ENCODE peak calls at places on chromosomes 11 and 22, in nine cellular contexts. T is heart right ventricle, Z is progenitor cell of endocrine pancreas, W is sigmoid colon, D is nephron progenitor cell, C is AG04450, F is endothelial cell, B is endodermal cell, H is body of pancreas. J is an unnamed sample.

GRCh38 chr22:42399315-42400271 is 32.6 kb downstream of the NFAM1 start:
- DNase-seq in T (peak), Z (no peak), W (no peak), D (peak), C (no peak), F (no peak), B (peak), H (peak), J (no peak)

GRCh38 chr22:38872172-38872830 is at the start of gene CBX6:
- DNase-seq in T (peak), Z (peak), W (peak), D (peak), C (peak), F (peak), B (peak), H (peak), J (peak)

GRCh38 chr11:62402226-62402625 is 16.6 kb upstream of the SCGB1A1 start:
- DNase-seq in T (peak), Z (no peak), W (peak), D (no peak), C (no peak), F (no peak), B (no peak), H (no peak), J (no peak)

GRCh38 chr11:18229501-18229900 is 7.1 kb downstream of the SAA4 start:
- DNase-seq in T (no peak), Z (no peak), W (no peak), D (no peak), C (no peak), F (no peak), B (no peak), H (no peak), J (no peak)

GRCh38 chr11:110317516-110317932 is 21.1 kb upstream of the RDX start:
- DNase-seq in T (no peak), Z (no peak), W (no peak), D (no peak), C (no peak), F (no peak), B (no peak), H (no peak), J (no peak)

GRCh38 chr11:120339394-120339890 is 3.2 kb downstream of the ARHGEF12 start:
- DNase-seq in T (peak), Z (no peak), W (no peak), D (no peak), C (no peak), F (peak), B (no peak), H (no peak), J (no peak)

GRCh38 chr22:35971418-35972119 is 57.1 kb downstream of the RBFOX2 start:
- DNase-seq in T (no peak), Z (no peak), W (no peak), D (peak), C (peak), F (no peak), B (no peak), H (no peak), J (no peak)

GRCh38 chr22:24583221-24583971 is 9.5 kb downstream of the LRRC75B start:
- DNase-seq in T (peak), Z (no peak), W (no peak), D (no peak), C (no peak), F (no peak), B (peak), H (peak), J (no peak)

GRCh38 chr22:45455212-45455611 is 41.7 kb downstream of the RIBC2 start:
- DNase-seq in T (no peak), Z (no peak), W (no peak), D (no peak), C (no peak), F (no peak), B (no peak), H (no peak), J (no peak)

GRCh38 chr11:67261635-67261941 is 4.7 kb upstream of the GRK2 start:
- DNase-seq in T (no peak), Z (no peak), W (peak), D (no peak), C (no peak), F (no peak), B (no peak), H (no peak), J (no peak)
- TF ChIP-seq CTCF in T (no peak), Z (peak), W (no peak), D (no peak), C (peak), F (no peak), B (peak), H (no peak), J (peak)

DNA sequence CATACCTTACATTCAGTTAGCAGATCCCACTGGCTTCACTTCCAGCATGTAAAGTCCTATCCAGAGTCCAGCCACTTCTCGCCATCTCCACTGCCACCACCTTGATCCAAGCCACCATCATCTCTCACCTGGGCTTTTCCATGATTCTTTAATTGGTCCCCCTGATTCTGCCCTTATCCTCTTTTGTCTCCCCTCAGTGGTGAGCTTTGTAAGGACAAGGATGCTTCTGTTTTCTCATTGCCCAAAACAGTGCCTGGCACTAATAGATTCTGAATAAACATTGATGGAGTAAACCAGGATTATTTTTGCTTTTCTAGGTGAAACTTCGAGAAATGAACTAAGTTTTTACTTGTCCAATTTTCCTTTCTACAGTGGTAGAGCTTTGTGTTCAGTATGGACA is 4.4 kb downstream of the POLA2 start:
- DNase-seq in T (no peak), Z (no peak), W (no peak), D (no peak), C (no peak), F (no peak), B (no peak), H (no peak), J (no peak)
- TF ChIP-seq CTCF in T (peak), Z (no peak), W (no peak), D (no peak), C (peak), F (no peak), B (no peak), H (peak), J (no peak)

GRCh38 chr22:30441088-30441487 is 15.5 kb downstream of the MTFP1 start:
- DNase-seq in T (no peak), Z (no peak), W (no peak), D (no peak), C (no peak), F (no peak), B (no peak), H (no peak), J (no peak)
- TF ChIP-seq CTCF in T (no peak), Z (no peak), W (no peak), D (no peak), C (no peak), F (no peak), B (no peak), H (no peak), J (no peak)

GRCh38 chr11:92388380-92388779 is 163.8 kb downstream of the FAT3 start:
- DNase-seq in T (no peak), Z (no peak), W (no peak), D (no peak), C (no peak), F (no peak), B (no peak), H (no peak), J (no peak)
- TF ChIP-seq CTCF in T (peak), Z (peak), W (no peak), D (peak), C (peak), F (peak), B (peak), H (no peak), J (peak)

DNA sequence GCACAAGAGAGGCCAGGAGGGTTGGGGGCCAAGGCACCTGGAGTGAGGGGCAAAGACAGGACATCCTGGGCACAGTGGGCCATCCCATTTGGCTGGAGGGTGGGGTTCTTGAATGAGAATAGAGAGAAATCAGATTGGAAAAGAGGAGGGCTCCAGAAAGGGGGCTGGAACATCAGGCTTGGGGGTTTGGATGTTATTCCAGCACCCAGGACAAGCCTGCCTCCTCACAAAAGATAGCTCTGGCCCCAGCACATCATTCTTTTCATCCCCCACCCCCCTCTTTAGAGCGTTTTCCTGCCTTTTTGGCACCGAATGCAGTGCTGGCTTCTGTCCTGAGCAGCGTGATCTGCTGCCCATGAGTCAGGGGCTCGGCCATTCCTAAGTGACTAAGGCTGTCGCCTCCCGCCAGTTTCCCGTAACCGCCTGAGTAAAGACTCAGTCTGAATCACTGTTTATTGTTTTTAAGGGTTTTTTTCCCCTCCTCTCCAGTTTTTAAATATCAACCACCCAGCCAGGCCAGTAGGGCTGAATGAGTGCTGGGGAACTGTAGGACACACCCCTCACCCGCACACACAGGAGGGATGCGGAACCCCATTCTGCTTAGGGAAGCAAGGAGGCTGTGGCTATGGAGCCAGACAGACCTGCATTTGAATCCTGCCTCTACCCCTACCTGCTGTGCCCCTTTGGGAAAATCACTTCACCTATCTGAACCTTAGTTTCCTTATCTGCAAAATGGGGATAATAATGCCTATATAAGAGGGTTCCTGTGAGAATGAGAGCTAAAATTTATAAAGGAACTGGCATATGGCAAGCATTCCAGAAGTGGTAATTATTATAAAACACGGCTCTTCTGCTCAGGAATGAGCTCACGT is 32.4 kb upstream of the NAV2 start:
- DNase-seq in T (peak), Z (no peak), W (peak), D (no peak), C (peak), F (no peak), B (peak), H (peak), J (no peak)
- TF ChIP-seq CTCF in T (no peak), Z (no peak), W (no peak), D (no peak), C (peak), F (no peak), B (no peak), H (peak), J (no peak)

DNA sequence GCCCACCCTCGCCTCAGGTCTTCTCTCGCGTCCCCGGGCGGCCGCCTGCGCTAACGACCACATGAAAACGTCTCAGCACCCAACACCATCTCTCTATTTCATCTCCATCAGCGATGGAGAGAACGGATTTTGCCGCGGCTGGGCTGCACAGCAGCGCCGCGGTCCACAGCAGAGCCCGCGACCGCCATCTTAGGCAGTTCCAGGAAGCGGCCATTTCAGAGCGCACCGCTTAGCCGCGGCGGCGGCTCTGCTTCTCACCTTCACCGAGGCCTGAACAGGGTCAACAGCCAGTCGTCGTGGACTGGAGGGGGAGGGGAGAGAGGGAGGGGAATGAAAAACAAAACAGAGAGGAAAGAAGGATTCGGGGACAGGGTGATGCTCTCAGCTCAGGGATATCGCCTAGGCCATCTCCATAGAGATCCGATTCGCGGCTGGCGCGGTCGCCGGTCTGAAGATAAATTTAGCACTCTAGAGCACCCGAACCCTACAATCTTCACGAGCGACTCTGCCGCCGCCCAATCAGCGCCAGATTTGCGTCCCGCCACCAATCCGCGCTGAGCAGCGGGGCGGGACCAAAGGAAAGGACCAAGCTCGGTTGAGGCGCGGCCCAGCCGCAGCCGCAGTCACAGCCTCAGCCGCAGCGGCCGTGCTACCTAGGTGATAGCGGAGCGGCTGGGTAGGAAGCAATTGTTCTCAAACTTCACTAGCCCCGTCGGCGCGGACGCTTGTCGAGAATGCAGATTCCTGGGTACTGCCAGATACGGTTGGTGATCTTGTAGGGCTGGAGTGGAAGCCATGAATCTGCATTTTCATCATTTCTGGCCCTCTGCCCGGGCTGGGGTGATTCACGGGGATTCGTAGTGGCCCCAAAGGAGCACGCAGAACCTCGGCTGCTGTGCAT is at the start of gene ZBED5:
- DNase-seq in T (peak), Z (peak), W (peak), D (peak), C (peak), F (peak), B (peak), H (peak), J (peak)
- TF ChIP-seq CTCF in T (peak), Z (peak), W (no peak), D (no peak), C (peak), F (no peak), B (peak), H (peak), J (peak)

GRCh38 chr11:123020968-123021367 is 39.3 kb upstream of the BSX start:
- DNase-seq in T (no peak), Z (no peak), W (no peak), D (peak), C (peak), F (peak), B (peak), H (no peak), J (peak)
- TF ChIP-seq CTCF in T (peak), Z (peak), W (no peak), D (peak), C (peak), F (peak), B (peak), H (peak), J (peak)

GRCh38 chr11:131886201-131886600 is 515.8 kb downstream of the NTM start:
- DNase-seq in T (no peak), Z (no peak), W (no peak), D (no peak), C (no peak), F (no peak), B (no peak), H (no peak), J (no peak)

GRCh38 chr11:131888230-131888826 is 517.9 kb downstream of the NTM start:
- DNase-seq in T (no peak), Z (no peak), W (no peak), D (no peak), C (peak), F (no peak), B (no peak), H (no peak), J (no peak)

GRCh38 chr11:131893103-131893502 is 522.7 kb downstream of the NTM start:
- DNase-seq in T (no peak), Z (no peak), W (no peak), D (no peak), C (no peak), F (no peak), B (no peak), H (no peak), J (no peak)

GRCh38 chr11:131889146-131889577 is 518.7 kb downstream of the NTM start:
- DNase-seq in T (no peak), Z (no peak), W (no peak), D (peak), C (peak), F (no peak), B (peak), H (no peak), J (no peak)

GRCh38 chr11:131889760-131890620 is 519.6 kb downstream of the NTM start:
- DNase-seq in T (no peak), Z (no peak), W (no peak), D (no peak), C (no peak), F (no peak), B (peak), H (no peak), J (no peak)
- TF ChIP-seq CTCF in T (no peak), Z (peak), W (no peak), D (no peak), C (peak), F (no peak), B (peak), H (no peak), J (no peak)